ENCODE peak calls at places on chromosome 21, in five cellular contexts. One of them, this sample, is unnamed.

GRCh38 chr21:21547368-21547953 is 549.3 kb downstream of the NCAM2 start:
- DNase-seq in omental fat pad: no peak
- DNase-seq in heart right ventricle: no peak
- DNase-seq in cardiac muscle cell: peak
- DNase-seq in activated effector memory CD4-positive, alpha-beta T cell treated with Interleukin-2 at 50 U/mL for 16 hours: no peak
- DNase-seq in this sample: no peak

GRCh38 chr21:44078411-44078981 is 28.7 kb upstream of the PWP2 start:
- DNase-seq in omental fat pad: no peak
- DNase-seq in heart right ventricle: no peak
- DNase-seq in cardiac muscle cell: no peak
- DNase-seq in activated effector memory CD4-positive, alpha-beta T cell treated with Interleukin-2 at 50 U/mL for 16 hours: no peak
- DNase-seq in this sample: no peak

GRCh38 chr21:43645414-43645891 is 13.8 kb downstream of the HSF2BP start:
- DNase-seq in heart right ventricle: peak
- DNase-seq in activated effector memory CD4-positive, alpha-beta T cell treated with Interleukin-2 at 50 U/mL for 16 hours: no peak
- DNase-seq in omental fat pad: no peak
- DNase-seq in cardiac muscle cell: peak
- DNase-seq in this sample: no peak

GRCh38 chr21:15209224-15209623 is 144.4 kb upstream of the NRIP1 start:
- DNase-seq in heart right ventricle: no peak
- DNase-seq in cardiac muscle cell: no peak
- DNase-seq in activated effector memory CD4-positive, alpha-beta T cell treated with Interleukin-2 at 50 U/mL for 16 hours: no peak
- DNase-seq in omental fat pad: no peak
- DNase-seq in this sample: no peak

GRCh38 chr21:46098303-46099141 is 610 bp downstream of the COL6A2 start:
- DNase-seq in cardiac muscle cell: peak
- DNase-seq in heart right ventricle: peak
- DNase-seq in omental fat pad: peak
- DNase-seq in activated effector memory CD4-positive, alpha-beta T cell treated with Interleukin-2 at 50 U/mL for 16 hours: no peak
- DNase-seq in this sample: peak

GRCh38 chr21:32484706-32485380 is 72.3 kb downstream of the EVA1C start:
- DNase-seq in cardiac muscle cell: no peak
- DNase-seq in omental fat pad: no peak
- DNase-seq in heart right ventricle: no peak
- DNase-seq in activated effector memory CD4-positive, alpha-beta T cell treated with Interleukin-2 at 50 U/mL for 16 hours: no peak
- DNase-seq in this sample: no peak

GRCh38 chr21:31557421-31557955 is 102.0 kb upstream of the SOD1 start:
- DNase-seq in activated effector memory CD4-positive, alpha-beta T cell treated with Interleukin-2 at 50 U/mL for 16 hours: peak
- DNase-seq in cardiac muscle cell: no peak
- DNase-seq in omental fat pad: no peak
- DNase-seq in heart right ventricle: no peak
- DNase-seq in this sample: no peak

GRCh38 chr21:18725653-18726052 is 322.1 kb upstream of the TMPRSS15 start:
- DNase-seq in cardiac muscle cell: no peak
- DNase-seq in heart right ventricle: no peak
- DNase-seq in activated effector memory CD4-positive, alpha-beta T cell treated with Interleukin-2 at 50 U/mL for 16 hours: no peak
- DNase-seq in omental fat pad: no peak
- DNase-seq in this sample: no peak

GRCh38 chr21:35168702-35169101 is 119.6 kb upstream of the RUNX1 start:
- DNase-seq in activated effector memory CD4-positive, alpha-beta T cell treated with Interleukin-2 at 50 U/mL for 16 hours: no peak
- DNase-seq in omental fat pad: no peak
- DNase-seq in cardiac muscle cell: no peak
- DNase-seq in heart right ventricle: no peak
- DNase-seq in this sample: peak

GRCh38 chr21:29295066-29295650 is 3.6 kb upstream of the BACH1 start:
- DNase-seq in activated effector memory CD4-positive, alpha-beta T cell treated with Interleukin-2 at 50 U/mL for 16 hours: peak
- DNase-seq in heart right ventricle: no peak
- DNase-seq in omental fat pad: no peak
- DNase-seq in cardiac muscle cell: no peak
- DNase-seq in this sample: no peak

GRCh38 chr21:44058652-44058964 is 46.5 kb downstream of the TRAPPC10 start:
- DNase-seq in activated effector memory CD4-positive, alpha-beta T cell treated with Interleukin-2 at 50 U/mL for 16 hours: no peak
- DNase-seq in cardiac muscle cell: no peak
- DNase-seq in heart right ventricle: no peak
- DNase-seq in omental fat pad: no peak
- DNase-seq in this sample: no peak

GRCh38 chr21:34801519-34802132 is 132.8 kb downstream of the CLIC6 start:
- DNase-seq in omental fat pad: no peak
- DNase-seq in activated effector memory CD4-positive, alpha-beta T cell treated with Interleukin-2 at 50 U/mL for 16 hours: no peak
- DNase-seq in heart right ventricle: no peak
- DNase-seq in cardiac muscle cell: peak
- DNase-seq in this sample: no peak

GRCh38 chr21:39319251-39319756 is 5.9 kb upstream of the BRWD1 start:
- DNase-seq in activated effector memory CD4-positive, alpha-beta T cell treated with Interleukin-2 at 50 U/mL for 16 hours: no peak
- DNase-seq in heart right ventricle: peak
- DNase-seq in cardiac muscle cell: peak
- DNase-seq in omental fat pad: no peak
- DNase-seq in this sample: no peak

GRCh38 chr21:15729674-15730483 is at the start of gene USP25:
- DNase-seq in heart right ventricle: peak
- DNase-seq in omental fat pad: peak
- DNase-seq in activated effector memory CD4-positive, alpha-beta T cell treated with Interleukin-2 at 50 U/mL for 16 hours: peak
- DNase-seq in cardiac muscle cell: peak
- DNase-seq in this sample: peak

GRCh38 chr21:39633043-39633442 is 20.3 kb downstream of the B3GALT5 start:
- DNase-seq in cardiac muscle cell: no peak
- DNase-seq in heart right ventricle: no peak
- DNase-seq in activated effector memory CD4-positive, alpha-beta T cell treated with Interleukin-2 at 50 U/mL for 16 hours: no peak
- DNase-seq in omental fat pad: no peak
- DNase-seq in this sample: no peak

GRCh38 chr21:44761747-44762208 is 39.8 kb downstream of the UBE2G2 start:
- DNase-seq in heart right ventricle: no peak
- DNase-seq in activated effector memory CD4-positive, alpha-beta T cell treated with Interleukin-2 at 50 U/mL for 16 hours: no peak
- DNase-seq in cardiac muscle cell: no peak
- DNase-seq in omental fat pad: no peak
- DNase-seq in this sample: no peak

GRCh38 chr21:45821315-45822001 is 160.1 kb upstream of the COL6A1 start:
- DNase-seq in omental fat pad: no peak
- DNase-seq in cardiac muscle cell: no peak
- DNase-seq in heart right ventricle: no peak
- DNase-seq in activated effector memory CD4-positive, alpha-beta T cell treated with Interleukin-2 at 50 U/mL for 16 hours: no peak
- DNase-seq in this sample: no peak

GRCh38 chr21:42760361-42760970 is 107.0 kb downstream of the PDE9A start:
- DNase-seq in heart right ventricle: no peak
- DNase-seq in omental fat pad: no peak
- DNase-seq in activated effector memory CD4-positive, alpha-beta T cell treated with Interleukin-2 at 50 U/mL for 16 hours: no peak
- DNase-seq in cardiac muscle cell: no peak
- DNase-seq in this sample: no peak

GRCh38 chr21:39079617-39080016 is 103.6 kb downstream of the PSMG1 start:
- DNase-seq in heart right ventricle: peak
- DNase-seq in omental fat pad: peak
- DNase-seq in activated effector memory CD4-positive, alpha-beta T cell treated with Interleukin-2 at 50 U/mL for 16 hours: no peak
- DNase-seq in cardiac muscle cell: peak
- DNase-seq in this sample: no peak

GRCh38 chr21:33578214-33578613 is 10.3 kb downstream of the DONSON start:
- DNase-seq in omental fat pad: no peak
- DNase-seq in heart right ventricle: no peak
- DNase-seq in activated effector memory CD4-positive, alpha-beta T cell treated with Interleukin-2 at 50 U/mL for 16 hours: no peak
- DNase-seq in cardiac muscle cell: peak
- DNase-seq in this sample: no peak

GRCh38 chr21:29302340-29302991 is 3.7 kb downstream of the BACH1 start:
- DNase-seq in heart right ventricle: no peak
- DNase-seq in activated effector memory CD4-positive, alpha-beta T cell treated with Interleukin-2 at 50 U/mL for 16 hours: no peak
- DNase-seq in cardiac muscle cell: no peak
- DNase-seq in omental fat pad: no peak
- DNase-seq in this sample: no peak

GRCh38 chr21:30408782-30409494 is 13.1 kb downstream of the KRTAP13-1 start:
- DNase-seq in omental fat pad: no peak
- DNase-seq in heart right ventricle: peak
- DNase-seq in activated effector memory CD4-positive, alpha-beta T cell treated with Interleukin-2 at 50 U/mL for 16 hours: no peak
- DNase-seq in cardiac muscle cell: peak
- DNase-seq in this sample: peak

GRCh38 chr21:44092201-44092600 is 15.0 kb upstream of the PWP2 start:
- DNase-seq in cardiac muscle cell: no peak
- DNase-seq in activated effector memory CD4-positive, alpha-beta T cell treated with Interleukin-2 at 50 U/mL for 16 hours: no peak
- DNase-seq in omental fat pad: no peak
- DNase-seq in heart right ventricle: no peak
- DNase-seq in this sample: no peak

GRCh38 chr21:34845521-34846213 is 176.9 kb downstream of the CLIC6 start:
- DNase-seq in omental fat pad: no peak
- DNase-seq in heart right ventricle: no peak
- DNase-seq in cardiac muscle cell: peak
- DNase-seq in activated effector memory CD4-positive, alpha-beta T cell treated with Interleukin-2 at 50 U/mL for 16 hours: peak
- DNase-seq in this sample: no peak

GRCh38 chr21:14762734-14763694 is 216.9 kb upstream of the SAMSN1 start:
- DNase-seq in omental fat pad: no peak
- DNase-seq in activated effector memory CD4-positive, alpha-beta T cell treated with Interleukin-2 at 50 U/mL for 16 hours: no peak
- DNase-seq in cardiac muscle cell: no peak
- DNase-seq in heart right ventricle: no peak
- DNase-seq in this sample: no peak

GRCh38 chr21:46151989-46152938 is 3.1 kb downstream of the FTCD start:
- DNase-seq in cardiac muscle cell: no peak
- DNase-seq in heart right ventricle: no peak
- DNase-seq in omental fat pad: no peak
- DNase-seq in activated effector memory CD4-positive, alpha-beta T cell treated with Interleukin-2 at 50 U/mL for 16 hours: no peak
- DNase-seq in this sample: peak

GRCh38 chr21:36756527-36756926 is 57.6 kb downstream of the SIM2 start:
- DNase-seq in heart right ventricle: no peak
- DNase-seq in cardiac muscle cell: no peak
- DNase-seq in omental fat pad: no peak
- DNase-seq in activated effector memory CD4-positive, alpha-beta T cell treated with Interleukin-2 at 50 U/mL for 16 hours: no peak
- DNase-seq in this sample: no peak

GRCh38 chr21:14325575-14325974 is 57.4 kb downstream of the HSPA13 start:
- DNase-seq in cardiac muscle cell: no peak
- DNase-seq in omental fat pad: no peak
- DNase-seq in heart right ventricle: no peak
- DNase-seq in activated effector memory CD4-positive, alpha-beta T cell treated with Interleukin-2 at 50 U/mL for 16 hours: no peak
- DNase-seq in this sample: no peak

GRCh38 chr21:41604583-41605041 is 96.7 kb upstream of the TMPRSS2 start:
- DNase-seq in cardiac muscle cell: no peak
- DNase-seq in heart right ventricle: no peak
- DNase-seq in omental fat pad: no peak
- DNase-seq in activated effector memory CD4-positive, alpha-beta T cell treated with Interleukin-2 at 50 U/mL for 16 hours: no peak
- DNase-seq in this sample: no peak

GRCh38 chr21:42193131-42193671 is 25.7 kb upstream of the ABCG1 start:
- DNase-seq in omental fat pad: no peak
- DNase-seq in activated effector memory CD4-positive, alpha-beta T cell treated with Interleukin-2 at 50 U/mL for 16 hours: peak
- DNase-seq in heart right ventricle: no peak
- DNase-seq in cardiac muscle cell: peak
- DNase-seq in this sample: peak

GRCh38 chr21:43768868-43769167 is 7.3 kb downstream of the CSTB start:
- DNase-seq in cardiac muscle cell: no peak
- DNase-seq in omental fat pad: no peak
- DNase-seq in activated effector memory CD4-positive, alpha-beta T cell treated with Interleukin-2 at 50 U/mL for 16 hours: no peak
- DNase-seq in heart right ventricle: no peak
- DNase-seq in this sample: no peak

GRCh38 chr21:36499578-36500471 is 19.9 kb upstream of the CLDN14 start:
- DNase-seq in cardiac muscle cell: peak
- DNase-seq in heart right ventricle: no peak
- DNase-seq in omental fat pad: no peak
- DNase-seq in activated effector memory CD4-positive, alpha-beta T cell treated with Interleukin-2 at 50 U/mL for 16 hours: no peak
- DNase-seq in this sample: peak

GRCh38 chr21:34560609-34561008 is 48.6 kb upstream of the KCNE1 start:
- DNase-seq in activated effector memory CD4-positive, alpha-beta T cell treated with Interleukin-2 at 50 U/mL for 16 hours: no peak
- DNase-seq in heart right ventricle: no peak
- DNase-seq in omental fat pad: no peak
- DNase-seq in cardiac muscle cell: no peak
- DNase-seq in this sample: no peak

GRCh38 chr21:42650033-42650370 is 3.4 kb upstream of the PDE9A start:
- DNase-seq in omental fat pad: no peak
- DNase-seq in activated effector memory CD4-positive, alpha-beta T cell treated with Interleukin-2 at 50 U/mL for 16 hours: no peak
- DNase-seq in cardiac muscle cell: no peak
- DNase-seq in heart right ventricle: no peak
- DNase-seq in this sample: no peak

GRCh38 chr21:15439726-15440125 is 290.1 kb upstream of the USP25 start:
- DNase-seq in activated effector memory CD4-positive, alpha-beta T cell treated with Interleukin-2 at 50 U/mL for 16 hours: no peak
- DNase-seq in cardiac muscle cell: no peak
- DNase-seq in omental fat pad: no peak
- DNase-seq in heart right ventricle: no peak
- DNase-seq in this sample: no peak

GRCh38 chr21:38965910-38966504 is 160.3 kb downstream of the ETS2 start:
- DNase-seq in activated effector memory CD4-positive, alpha-beta T cell treated with Interleukin-2 at 50 U/mL for 16 hours: no peak
- DNase-seq in cardiac muscle cell: peak
- DNase-seq in heart right ventricle: no peak
- DNase-seq in omental fat pad: peak
- DNase-seq in this sample: no peak

GRCh38 chr21:31132574-31133242 is 94.4 kb upstream of the KRTAP19-8 start:
- DNase-seq in activated effector memory CD4-positive, alpha-beta T cell treated with Interleukin-2 at 50 U/mL for 16 hours: peak
- DNase-seq in heart right ventricle: no peak
- DNase-seq in cardiac muscle cell: peak
- DNase-seq in omental fat pad: no peak
- DNase-seq in this sample: no peak

This sample was measured in breast epithelium.